ENCODE peak calls at places on chromosomes 11 and 22, in ten cellular contexts. K is fibroblast of the aortic adventitia, P is HFFc6, G is heart right ventricle, T is glutamatergic neuron, A is AG04450, J is thoracic aorta, V is upper lobe of right lung, L is cardiac muscle cell, Y is prostate gland. Q is an unnamed sample.

GRCh38 chr11:54603898-54604297 is at the start of gene OR4C46:
- DNase-seq in K (no peak), P (no peak), G (no peak), T (no peak), A (no peak), J (no peak), V (no peak), L (no peak), Y (no peak), Q (no peak)

GRCh38 chr22:39959640-39960447 is at the start of gene TMA7B:
- DNase-seq in K (peak; percentile 33), P (peak; percentile 58), G (no peak), T (no peak), A (peak; percentile 21), J (no peak), V (no peak), L (peak; percentile 70), Y (no peak), Q (no peak)

GRCh38 chr11:10818594-10818993 is 9.9 kb upstream of the EIF4G2 start:
- DNase-seq in K (no peak), P (peak; percentile 85), G (no peak), T (no peak), A (peak; percentile 70), J (no peak), V (no peak), L (no peak), Y (no peak), Q (no peak)

GRCh38 chr11:112516771-112517170 is 256.1 kb upstream of the PLET1 start:
- DNase-seq in K (no peak), P (no peak), G (no peak), T (no peak), A (no peak), J (no peak), V (no peak), L (no peak), Y (no peak), Q (no peak)

GRCh38 chr22:22578702-22579424 is 19.8 kb upstream of the PRAME start:
- DNase-seq in K (peak; percentile 52), P (peak; percentile 5), G (peak; percentile 28), T (no peak), A (no peak), J (no peak), V (no peak), L (peak; percentile 67), Y (no peak), Q (no peak)

GRCh38 chr22:46063861-46064235 is 86.5 kb upstream of the PPARA start:
- DNase-seq in K (no peak), P (no peak), G (no peak), T (no peak), A (no peak), J (no peak), V (peak; percentile 42), L (no peak), Y (peak; percentile 61), Q (no peak)

GRCh38 chr11:78417175-78417887 is at the start of gene GAB2:
- DNase-seq in K (no peak), P (no peak), G (no peak), T (no peak), A (no peak), J (no peak), V (no peak), L (no peak), Y (no peak), Q (no peak)

GRCh38 chr11:130124096-130124495 is 35.5 kb upstream of the ST14 start:
- DNase-seq in K (peak; percentile 94), P (peak; percentile 86), G (peak; percentile 72), T (no peak), A (peak; percentile 30), J (peak; percentile 51), V (peak; percentile 90), L (peak; percentile 93), Y (no peak), Q (no peak)

GRCh38 chr11:72951815-72952340 is 137.7 kb downstream of the ATG16L2 start:
- DNase-seq in K (no peak), P (no peak), G (no peak), T (no peak), A (no peak), J (no peak), V (no peak), L (peak; percentile 35), Y (no peak), Q (peak; percentile 39)

GRCh38 chr11:66289548-66290331 is 797 bp upstream of the YIF1A start:
- DNase-seq in K (no peak), P (no peak), G (peak; percentile 71), T (no peak), A (peak; percentile 72), J (no peak), V (peak; percentile 90), L (no peak), Y (peak; percentile 68), Q (peak; percentile 95)

GRCh38 chr11:70759846-70760245 is 361.5 kb downstream of the CTTN start:
- DNase-seq in K (no peak), P (no peak), G (no peak), T (no peak), A (no peak), J (no peak), V (peak; percentile 30), L (no peak), Y (no peak), Q (no peak)

GRCh38 chr22:17906978-17907730 is 117.2 kb downstream of the MICAL3 start:
- DNase-seq in K (no peak), P (no peak), G (no peak), T (no peak), A (no peak), J (no peak), V (no peak), L (no peak), Y (no peak), Q (no peak)

GRCh38 chr22:24951942-24952836 is at the start of gene KIAA1671:
- DNase-seq in K (peak; percentile 50), P (peak; percentile 23), G (peak; percentile 91), T (peak; percentile 99), A (no peak), J (peak; percentile 18), V (peak; percentile 94), L (peak; percentile 81), Y (peak; percentile 84), Q (peak; percentile 97)
- TF ChIP-seq CTCF in K (peak; percentile 99), P (peak; percentile 88), G (peak; percentile 95), T (peak; percentile 98), A (peak; percentile 72), J (peak; percentile 94), V (peak; percentile 97), L (peak; percentile 99), Y (peak; percentile 90), Q (peak; percentile 81)

GRCh38 chr22:36411589-36412258 is 24.0 kb upstream of the MYH9 start:
- DNase-seq in K (no peak), P (no peak), G (no peak), T (no peak), A (no peak), J (no peak), V (no peak), L (no peak), Y (no peak), Q (no peak)
- TF ChIP-seq CTCF in K (no peak), P (no peak), G (no peak), T (no peak), A (no peak), J (no peak), V (no peak), L (no peak), Y (no peak), Q (no peak)

GRCh38 chr11:13963949-13964770 is 1.6 kb downstream of the SPON1 start:
- DNase-seq in K (no peak), P (no peak), G (peak; percentile 41), T (peak; percentile 25), A (no peak), J (no peak), V (peak; percentile 70), L (no peak), Y (no peak), Q (no peak)

GRCh38 chr11:13962562-13963168 is at the start of gene SPON1:
- DNase-seq in K (peak; percentile 13), P (no peak), G (peak; percentile 61), T (peak; percentile 77), A (no peak), J (no peak), V (peak; percentile 68), L (peak; percentile 59), Y (no peak), Q (no peak)

GRCh38 chr11:13963169-13963948 is 836 bp downstream of the SPON1 start:
- DNase-seq in K (peak; percentile 20), P (no peak), G (peak; percentile 31), T (peak; percentile 36), A (no peak), J (no peak), V (no peak), L (peak; percentile 35), Y (no peak), Q (peak; percentile 44)

GRCh38 chr11:13964771-13965074 is 2.2 kb downstream of the SPON1 start:
- DNase-seq in K (no peak), P (no peak), G (no peak), T (no peak), A (no peak), J (no peak), V (no peak), L (no peak), Y (no peak), Q (no peak)

DNA sequence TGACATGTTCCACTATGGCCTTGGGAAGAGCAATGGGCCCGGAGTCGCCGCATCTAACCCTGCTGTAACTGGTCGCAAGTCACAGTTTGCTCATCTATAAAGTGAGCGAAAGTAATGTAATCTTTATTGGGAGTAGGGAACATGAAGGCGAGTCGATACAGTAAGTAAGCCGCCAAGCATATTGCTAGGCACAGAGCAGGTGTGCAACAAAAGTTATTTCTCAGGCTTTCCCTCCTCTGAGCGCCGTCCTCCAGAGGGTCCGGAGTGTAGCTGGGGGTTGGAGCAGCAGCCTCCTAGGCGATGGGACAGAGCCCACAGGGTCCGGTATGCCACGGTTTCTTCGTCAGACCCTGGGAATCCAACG is 343 bp upstream of the SPON1 start:
- DNase-seq in K (no peak), P (no peak), G (no peak), T (no peak), A (no peak), J (no peak), V (no peak), L (no peak), Y (no peak), Q (no peak)
- TF ChIP-seq CTCF in K (no peak), P (no peak), G (no peak), T (no peak), A (no peak), J (no peak), V (no peak), L (no peak), Y (no peak), Q (no peak)

DNA sequence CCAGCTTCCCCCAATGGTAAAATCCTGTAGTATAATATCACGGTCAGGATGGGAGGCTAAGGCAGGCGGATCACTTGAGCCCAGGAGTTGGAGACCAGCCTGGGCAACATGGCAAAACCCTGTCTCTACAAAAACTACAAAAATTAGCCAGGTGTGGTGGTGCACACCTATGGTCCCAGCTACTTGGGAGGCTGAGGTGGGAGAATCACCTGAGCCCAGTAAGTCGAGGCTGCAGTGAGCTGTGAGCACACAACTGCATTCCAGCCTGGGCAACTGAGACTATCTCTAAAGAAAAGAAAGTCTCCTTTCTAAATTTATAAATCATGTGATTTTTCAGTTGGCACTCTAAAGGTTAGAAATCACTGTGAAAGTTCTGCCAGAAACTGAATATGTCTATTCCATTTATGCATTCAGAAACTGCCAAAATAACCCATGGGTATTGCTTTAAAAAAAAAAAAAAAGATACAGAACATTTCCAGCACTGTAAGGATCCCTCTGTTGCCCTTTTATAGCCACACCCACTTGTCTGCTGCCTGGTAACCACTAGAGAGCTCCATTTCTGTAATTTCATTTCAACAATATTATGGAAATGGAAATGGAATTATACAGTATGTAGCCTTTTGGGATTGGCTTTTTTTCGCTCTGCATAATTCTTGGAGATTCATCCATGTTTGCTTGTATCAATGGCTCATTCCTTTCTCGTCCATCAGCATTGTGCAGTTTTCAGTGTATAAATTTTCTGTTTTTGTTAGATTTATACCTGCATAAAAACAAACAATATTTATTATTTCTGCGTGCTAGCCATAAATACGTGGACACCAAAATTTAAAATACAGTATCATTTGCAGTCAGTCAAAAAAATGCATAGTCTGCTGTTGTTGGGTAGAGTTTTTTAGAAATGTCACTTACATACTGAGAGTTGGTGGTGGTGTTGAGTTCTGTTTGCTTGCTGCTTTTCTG is 9.4 kb downstream of the CDC45 start:
- DNase-seq in K (peak; percentile 54), P (no peak), G (no peak), T (no peak), A (no peak), J (no peak), V (no peak), L (peak; percentile 44), Y (no peak), Q (no peak)
- TF ChIP-seq CTCF in K (peak; percentile 7), P (no peak), G (no peak), T (no peak), A (peak; percentile 23), J (no peak), V (no peak), L (peak; percentile 11), Y (no peak), Q (no peak)